ENCODE peak calls at places on chromosomes 12 and 14, in five cellular contexts. K is WERI-Rb-1; M is mesenchymal stem cell; F is CD8-positive, alpha-beta memory T cell; P is brain microvascular endothelial cell. E is an unnamed sample.

GRCh38 chr14:93343266-93343665 is 3.7 kb upstream of the COX8C start:
- DNase-seq in K (no peak), P (no peak), F (no peak), M (no peak), E (no peak)

GRCh38 chr14:81450100-81450531 is 50.0 kb upstream of the STON2 start:
- DNase-seq in M (no peak), P (no peak), F (no peak), K (peak; percentile 88), E (peak; percentile 41)

GRCh38 chr12:92470608-92471021 is 232.2 kb upstream of the PLEKHG7 start:
- DNase-seq in P (no peak), F (no peak), M (no peak), K (no peak), E (no peak)

GRCh38 chr12:109131522-109132050 is 15.2 kb downstream of the ACACB start:
- DNase-seq in F (no peak), K (no peak), P (no peak), M (no peak), E (no peak)

GRCh38 chr12:104710940-104711725 is 247.0 kb downstream of the SLC41A2 start:
- DNase-seq in K (no peak), F (no peak), P (no peak), M (no peak), E (no peak)

GRCh38 chr12:42790761-42791151 is 201.2 kb upstream of the PRICKLE1 start:
- DNase-seq in P (peak; percentile 83), M (peak; percentile 86), K (no peak), F (no peak), E (no peak)

GRCh38 chr12:123713398-123714301 is 1.5 kb downstream of the ATP6V0A2 start:
- DNase-seq in K (peak; percentile 9), M (peak; percentile 27), F (no peak), P (no peak), E (no peak)

GRCh38 chr14:78091361-78091760 is 78.8 kb upstream of the NRXN3 start:
- DNase-seq in P (no peak), F (no peak), K (no peak), M (no peak), E (no peak)

GRCh38 chr12:43805857-43806736 is at the start of gene TWF1:
- DNase-seq in K (peak; percentile 81), M (peak; percentile 85), P (peak; percentile 73), F (peak; percentile 79), E (peak; percentile 78)

GRCh38 chr14:105836730-105837129 is 310.3 kb downstream of the TMEM121 start:
- DNase-seq in M (no peak), P (no peak), K (no peak), F (no peak), E (no peak)

GRCh38 chr12:109497675-109498074 is 20.2 kb downstream of the UBE3B start:
- DNase-seq in P (peak; percentile 87), M (peak; percentile 81), K (no peak), F (no peak), E (no peak)

GRCh38 chr14:41785696-41786095 is 179.0 kb downstream of the LRFN5 start:
- DNase-seq in M (no peak), K (peak; percentile 6), F (no peak), P (no peak), E (no peak)

GRCh38 chr12:54935235-54935951 is 49.2 kb downstream of the TESPA1 start:
- DNase-seq in K (no peak), P (peak; percentile 86), M (peak; percentile 81), F (no peak), E (no peak)

GRCh38 chr12:55687746-55688145 is 20.0 kb downstream of the ITGA7 start:
- DNase-seq in M (no peak), K (no peak), F (no peak), P (no peak), E (no peak)

GRCh38 chr14:61517861-61518802 is 177.2 kb upstream of the HIF1A start:
- DNase-seq in M (no peak), K (no peak), F (no peak), P (no peak), E (no peak)

GRCh38 chr14:105748204-105748578 is 221.8 kb downstream of the TMEM121 start:
- DNase-seq in K (no peak), M (no peak), F (no peak), P (no peak), E (no peak)

GRCh38 chr12:56994231-56994746 is 12.1 kb downstream of the ZBTB39 start:
- DNase-seq in P (no peak), M (no peak), F (no peak), K (no peak), E (no peak)

GRCh38 chr14:76422662-76423061 is 46.7 kb downstream of the ESRRB start:
- DNase-seq in F (no peak), K (no peak), P (no peak), M (no peak), E (no peak)

GRCh38 chr12:120725151-120725658 is 421 bp upstream of the ACADS start:
- DNase-seq in K (no peak), F (no peak), M (no peak), P (no peak), E (no peak)

GRCh38 chr14:99821519-99822165 is 28.4 kb downstream of the EML1 start:
- DNase-seq in P (peak; percentile 78), M (peak; percentile 81), F (no peak), K (no peak), E (peak; percentile 30)

GRCh38 chr12:6952121-6952859 is 1.1 kb downstream of the PTPN6 start:
- DNase-seq in M (no peak), F (no peak), K (no peak), P (no peak), E (no peak)

DNA sequence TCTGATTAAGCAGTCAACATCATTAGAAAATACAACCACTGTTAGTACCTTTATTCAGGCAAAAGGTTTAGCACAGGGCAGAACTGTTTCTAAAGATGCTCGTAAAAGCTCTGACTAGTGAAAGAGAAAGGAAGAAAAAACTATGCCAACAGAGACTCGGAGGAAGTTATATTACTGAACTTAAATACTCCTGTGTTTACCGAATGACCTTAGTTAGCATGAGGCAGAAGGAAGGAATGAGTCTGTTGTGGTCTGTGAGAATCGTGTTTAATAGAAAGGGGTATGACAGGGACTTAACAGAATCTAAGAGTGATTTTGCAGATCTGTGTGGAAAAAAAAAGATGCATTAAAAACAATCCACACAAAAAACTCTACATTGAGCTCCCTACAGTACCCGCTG is 84.2 kb upstream of the OVCH1 start:
- DNase-seq in P (peak; percentile 56), K (no peak), M (peak; percentile 92), F (no peak), E (no peak)
- H3K27ac ChIP-seq in P (peak overlapping the region; percentile 44), K (no peak overlapping the region), M (no peak overlapping the region), F (no peak overlapping the region), E (peak overlapping the region; percentile 86)

GRCh38 chr14:32121536-32121935 is 44.4 kb downstream of the ARHGAP5 start:
- DNase-seq in F (no peak), K (no peak), P (no peak), M (no peak), E (no peak)
- H3K27ac ChIP-seq in F (no peak overlapping the region), K (no peak overlapping the region), P (no peak overlapping the region), M (no peak overlapping the region), E (no peak overlapping the region)

GRCh38 chr12:90510948-90511347 is 444.0 kb downstream of the CCER1 start:
- DNase-seq in P (peak; percentile 5), M (peak; percentile 65), F (no peak), K (no peak), E (no peak)

GRCh38 chr12:90515199-90516175 is 439.5 kb downstream of the CCER1 start:
- DNase-seq in K (no peak), F (no peak), P (peak; percentile 0), M (peak; percentile 34), E (no peak)

GRCh38 chr12:90514325-90514724 is 440.7 kb downstream of the CCER1 start:
- DNase-seq in M (no peak), K (no peak), F (no peak), P (no peak), E (no peak)

GRCh38 chr12:90512518-90512917 is 442.5 kb downstream of the CCER1 start:
- DNase-seq in M (no peak), K (no peak), F (no peak), P (no peak), E (no peak)
- H3K27ac ChIP-seq in M (no peak overlapping the region), K (no peak overlapping the region), F (no peak overlapping the region), P (no peak overlapping the region), E (no peak overlapping the region)

GRCh38 chr14:50257728-50258127 is 26.4 kb upstream of the SOS2 start:
- DNase-seq in P (no peak), M (no peak), K (no peak), F (no peak), E (no peak)

GRCh38 chr14:50260511-50260910 is 29.1 kb upstream of the SOS2 start:
- DNase-seq in K (no peak), M (peak; percentile 45), P (peak; percentile 16), F (no peak), E (no peak)

GRCh38 chr14:50260072-50260471 is 28.7 kb upstream of the SOS2 start:
- DNase-seq in F (no peak), M (peak; percentile 1), K (no peak), P (no peak), E (no peak)

GRCh38 chr14:50262865-50263264 is 31.5 kb upstream of the SOS2 start:
- DNase-seq in F (no peak), K (no peak), M (no peak), P (no peak), E (no peak)

DNA sequence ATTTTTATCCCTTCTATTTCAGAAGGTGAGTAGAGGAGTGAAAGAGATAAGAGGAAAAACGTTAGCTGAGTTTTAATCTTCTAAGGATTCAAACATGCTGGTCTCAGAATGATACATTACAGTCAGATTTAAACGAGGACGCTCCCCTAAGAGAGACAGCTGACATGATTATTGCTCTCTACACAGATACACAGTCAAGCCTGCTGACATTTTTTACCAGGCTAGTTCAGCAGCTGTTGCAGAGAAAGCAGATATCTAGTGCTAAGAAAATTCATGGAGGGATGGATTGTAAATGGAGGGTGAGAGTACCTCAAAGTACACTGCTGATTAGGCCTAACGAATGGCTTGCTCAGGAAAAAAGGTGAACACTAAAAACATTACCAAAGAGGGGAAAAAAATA is 31.9 kb upstream of the SOS2 start:
- DNase-seq in F (no peak), M (no peak), P (no peak), K (no peak), E (no peak)
- H3K27ac ChIP-seq in F (no peak overlapping the region), M (no peak overlapping the region), P (no peak overlapping the region), K (peak overlapping the region; percentile 65), E (no peak overlapping the region)

DNA sequence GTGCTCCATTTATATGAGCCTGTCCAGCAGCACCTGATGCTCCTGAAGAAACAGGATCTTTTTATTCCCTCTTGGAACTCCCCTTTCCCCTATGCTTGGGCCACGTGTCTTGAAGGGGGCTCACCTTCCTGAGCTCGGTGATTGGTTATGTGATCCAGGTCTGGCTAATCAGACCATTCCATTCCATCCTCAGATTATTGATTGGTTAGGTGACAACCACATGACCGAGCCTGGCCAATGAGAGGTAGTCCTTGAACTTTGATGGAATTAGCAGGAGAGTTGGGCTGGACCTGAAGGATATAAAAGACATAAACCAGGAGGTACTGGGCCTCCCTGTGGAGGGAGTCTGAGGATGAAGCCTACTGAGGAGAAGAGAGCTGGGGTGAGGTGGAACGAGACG is 216.6 kb upstream of the LHX5 start:
- DNase-seq in P (no peak), M (no peak), K (no peak), F (no peak), E (no peak)
- H3K27ac ChIP-seq in P (no peak overlapping the region), M (no peak overlapping the region), K (no peak overlapping the region), F (no peak overlapping the region), E (no peak overlapping the region)

DNA sequence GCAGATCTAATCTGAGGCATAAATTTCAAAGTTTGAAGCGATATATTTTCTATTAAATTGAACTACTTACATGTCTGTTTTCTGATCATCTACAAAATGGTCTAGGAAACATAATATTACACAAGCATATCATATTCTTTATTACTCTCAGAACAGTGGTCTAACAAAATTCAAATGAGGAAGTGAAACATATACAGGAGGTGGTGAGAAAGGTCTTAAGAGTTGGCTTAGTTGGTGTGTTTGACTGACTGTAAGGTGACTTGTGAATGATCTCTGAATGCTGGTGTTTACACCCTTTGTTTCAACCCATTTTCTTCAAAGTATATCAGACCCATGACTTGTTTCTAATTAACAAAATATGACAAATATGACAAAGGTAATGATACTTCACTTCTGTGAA is 1156.8 kb downstream of the SLC16A7 start:
- DNase-seq in F (no peak), K (no peak), M (no peak), P (no peak), E (no peak)
- H3K27ac ChIP-seq in F (no peak overlapping the region), K (no peak overlapping the region), M (no peak overlapping the region), P (no peak overlapping the region), E (no peak overlapping the region)